ENCODE peak calls at places on chromosome 4, in six cellular contexts. One of them, this sample, is unnamed. For H3K4me1, the result is how much of the 10 kb centered on the place peaks cover.

GRCh38 chr4:44351069-44351468 is 97.5 kb downstream of the KCTD8 start:
- DNase-seq in ovary: no peak
- DNase-seq in A549: no peak
- DNase-seq in suprapubic skin: no peak
- DNase-seq in GM12878: no peak
- DNase-seq in tibial nerve: no peak
- DNase-seq in this sample: no peak

GRCh38 chr4:10005632-10006031 is 15.7 kb downstream of the SLC2A9 start:
- DNase-seq in ovary: no peak
- DNase-seq in A549: no peak
- DNase-seq in suprapubic skin: no peak
- DNase-seq in GM12878: no peak
- DNase-seq in tibial nerve: no peak
- DNase-seq in this sample: no peak

GRCh38 chr4:144820115-144820514 is 174.2 kb downstream of the HHIP start:
- DNase-seq in ovary: no peak
- DNase-seq in A549: no peak
- DNase-seq in suprapubic skin: no peak
- DNase-seq in GM12878: no peak
- DNase-seq in tibial nerve: no peak
- DNase-seq in this sample: no peak

GRCh38 chr4:81214518-81215218 is 354 bp downstream of the PRKG2 start:
- DNase-seq in ovary: no peak
- DNase-seq in A549: peak
- DNase-seq in suprapubic skin: no peak
- DNase-seq in GM12878: no peak
- DNase-seq in tibial nerve: no peak
- DNase-seq in this sample: peak

GRCh38 chr4:47383829-47384427 is 79.6 kb downstream of the COMMD8 start:
- DNase-seq in ovary: no peak
- DNase-seq in A549: peak
- DNase-seq in suprapubic skin: no peak
- DNase-seq in GM12878: no peak
- DNase-seq in tibial nerve: no peak
- DNase-seq in this sample: no peak

GRCh38 chr4:53622739-53623151 is 31.5 kb upstream of the LNX1 start:
- DNase-seq in ovary: no peak
- DNase-seq in A549: no peak
- DNase-seq in suprapubic skin: no peak
- DNase-seq in GM12878: no peak
- DNase-seq in tibial nerve: no peak
- DNase-seq in this sample: no peak

GRCh38 chr4:81030061-81030616 is 369 bp upstream of the BMP3 start:
- DNase-seq in ovary: no peak
- DNase-seq in A549: no peak
- DNase-seq in suprapubic skin: no peak
- DNase-seq in GM12878: no peak
- DNase-seq in tibial nerve: no peak
- DNase-seq in this sample: no peak

GRCh38 chr4:102430511-102430910 is 70.6 kb upstream of the NFKB1 start:
- DNase-seq in ovary: no peak
- DNase-seq in A549: peak
- DNase-seq in suprapubic skin: no peak
- DNase-seq in GM12878: no peak
- DNase-seq in tibial nerve: no peak
- DNase-seq in this sample: no peak

GRCh38 chr4:69549651-69550050 is 53.9 kb upstream of the UGT2B4 start:
- DNase-seq in ovary: no peak
- DNase-seq in A549: no peak
- DNase-seq in suprapubic skin: no peak
- DNase-seq in GM12878: no peak
- DNase-seq in tibial nerve: no peak
- DNase-seq in this sample: no peak

GRCh38 chr4:30952526-30953219 is 232.5 kb downstream of the PCDH7 start:
- DNase-seq in ovary: no peak
- DNase-seq in A549: peak
- DNase-seq in suprapubic skin: no peak
- DNase-seq in GM12878: no peak
- DNase-seq in tibial nerve: no peak
- DNase-seq in this sample: no peak

GRCh38 chr4:173057442-173057841 is 111.2 kb upstream of the GALNT7 start:
- DNase-seq in ovary: no peak
- DNase-seq in A549: no peak
- DNase-seq in suprapubic skin: no peak
- DNase-seq in GM12878: no peak
- DNase-seq in tibial nerve: no peak
- DNase-seq in this sample: no peak

GRCh38 chr4:38859501-38859900 is 2.9 kb upstream of the TLR6 start:
- DNase-seq in ovary: no peak
- DNase-seq in A549: no peak
- DNase-seq in suprapubic skin: no peak
- DNase-seq in GM12878: no peak
- DNase-seq in tibial nerve: no peak
- DNase-seq in this sample: no peak

GRCh38 chr4:38856046-38856445 is 571 bp downstream of the TLR6 start:
- DNase-seq in ovary: no peak
- DNase-seq in A549: peak
- DNase-seq in suprapubic skin: no peak
- DNase-seq in GM12878: peak
- DNase-seq in tibial nerve: no peak
- DNase-seq in this sample: no peak

GRCh38 chr4:38856524-38857337 is at the start of gene TLR6:
- DNase-seq in ovary: peak
- DNase-seq in A549: peak
- DNase-seq in suprapubic skin: no peak
- DNase-seq in GM12878: peak
- DNase-seq in tibial nerve: peak
- DNase-seq in this sample: peak

GRCh38 chr4:38858097-38858420 is 1.4 kb upstream of the TLR6 start:
- DNase-seq in ovary: no peak
- DNase-seq in A549: no peak
- DNase-seq in suprapubic skin: no peak
- DNase-seq in GM12878: no peak
- DNase-seq in tibial nerve: no peak
- DNase-seq in this sample: no peak

GRCh38 chr4:38857354-38858096 is 908 bp upstream of the TLR6 start:
- DNase-seq in ovary: no peak
- DNase-seq in A549: peak
- DNase-seq in suprapubic skin: peak
- DNase-seq in GM12878: peak
- DNase-seq in tibial nerve: peak
- DNase-seq in this sample: no peak
- TF ChIP-seq POLR2A in ovary: no peak
- TF ChIP-seq POLR2A in A549: no peak
- TF ChIP-seq POLR2A in suprapubic skin: no peak
- TF ChIP-seq POLR2A in GM12878: peak
- TF ChIP-seq POLR2A in tibial nerve: peak
- TF ChIP-seq POLR2A in this sample: peak

DNA sequence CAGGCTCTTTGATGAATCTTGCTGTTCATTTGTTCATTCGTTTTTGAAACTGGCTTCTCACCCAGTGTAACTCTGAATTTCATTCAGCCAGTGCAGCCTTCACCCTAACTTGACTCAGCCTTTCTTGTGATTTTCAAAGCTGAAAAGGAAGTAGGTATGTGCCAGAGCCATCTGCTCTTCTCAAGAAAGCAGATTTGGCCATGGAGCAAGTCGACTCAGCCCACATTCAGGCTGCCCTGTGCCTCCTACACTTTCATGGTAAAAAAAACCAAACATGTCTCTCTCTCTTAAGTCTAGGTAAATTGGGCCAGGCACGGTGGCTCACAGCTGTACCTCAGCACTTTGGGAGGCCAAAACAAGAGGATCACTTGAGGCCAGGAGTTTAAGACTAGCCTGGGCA is 56.2 kb upstream of the NOCT start:
- DNase-seq in ovary: no peak
- DNase-seq in A549: no peak
- DNase-seq in suprapubic skin: no peak
- DNase-seq in GM12878: no peak
- DNase-seq in tibial nerve: no peak
- DNase-seq in this sample: no peak
- H3K4me1 ChIP-seq in ovary: under half
- H3K4me1 ChIP-seq in A549: under half
- H3K4me1 ChIP-seq in suprapubic skin: under half
- H3K4me1 ChIP-seq in GM12878: under half
- H3K4me1 ChIP-seq in tibial nerve: under half
- H3K4me1 ChIP-seq in this sample: under half

GRCh38 chr4:24473309-24473721 is 111.0 kb downstream of the DHX15 start:
- DNase-seq in ovary: no peak
- DNase-seq in A549: peak
- DNase-seq in suprapubic skin: no peak
- DNase-seq in GM12878: no peak
- DNase-seq in tibial nerve: peak
- DNase-seq in this sample: peak

GRCh38 chr4:24471623-24472510 is 112.5 kb downstream of the DHX15 start:
- DNase-seq in ovary: peak
- DNase-seq in A549: peak
- DNase-seq in suprapubic skin: peak
- DNase-seq in GM12878: no peak
- DNase-seq in tibial nerve: peak
- DNase-seq in this sample: peak

GRCh38 chr4:24475756-24476155 is 108.6 kb downstream of the DHX15 start:
- DNase-seq in ovary: no peak
- DNase-seq in A549: no peak
- DNase-seq in suprapubic skin: no peak
- DNase-seq in GM12878: no peak
- DNase-seq in tibial nerve: no peak
- DNase-seq in this sample: no peak

GRCh38 chr4:24470681-24471622 is 113.4 kb downstream of the DHX15 start:
- DNase-seq in ovary: peak
- DNase-seq in A549: peak
- DNase-seq in suprapubic skin: peak
- DNase-seq in GM12878: no peak
- DNase-seq in tibial nerve: peak
- DNase-seq in this sample: no peak

DNA sequence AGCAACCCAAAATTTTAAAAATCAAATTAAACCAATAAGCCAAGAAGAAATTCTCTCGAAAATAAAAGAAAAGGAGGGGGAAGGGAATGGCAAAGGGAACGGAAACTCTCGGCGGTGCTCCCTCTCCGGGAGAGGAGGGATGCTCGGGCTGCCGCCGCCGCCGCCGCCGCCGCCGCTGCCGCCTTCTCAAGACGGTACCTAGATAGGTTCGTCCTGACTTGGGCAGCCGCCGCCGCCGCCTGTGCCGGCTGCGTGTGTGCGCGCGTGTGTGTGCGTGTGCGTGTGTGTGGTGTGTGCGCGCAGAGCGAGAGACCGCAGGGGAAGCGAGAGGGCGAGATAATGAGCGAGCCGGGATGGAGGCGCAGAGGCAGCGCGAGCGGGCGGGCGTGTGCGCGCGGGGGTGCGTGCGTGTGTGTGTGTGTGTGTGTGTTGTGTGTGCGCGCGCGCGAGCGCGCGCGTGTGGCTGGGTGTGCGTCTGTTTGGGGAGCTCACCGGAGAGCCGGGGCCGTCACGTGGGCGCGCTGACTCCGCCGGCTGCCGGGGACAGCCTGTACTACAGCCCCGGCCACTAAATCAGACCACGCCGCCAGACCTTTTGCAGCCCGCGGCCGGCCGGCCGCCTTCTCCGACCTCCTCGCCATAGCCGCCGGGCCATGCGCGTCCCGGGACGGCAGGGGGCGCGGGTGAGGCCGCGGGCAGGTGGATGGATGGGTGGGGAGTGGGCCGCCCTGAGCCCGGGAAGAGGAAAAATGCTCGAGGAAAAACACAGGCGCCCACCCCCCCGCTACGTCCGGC is 111.6 kb downstream of the DHX15 start:
- DNase-seq in ovary: peak
- DNase-seq in A549: peak
- DNase-seq in suprapubic skin: peak
- DNase-seq in GM12878: no peak
- DNase-seq in tibial nerve: peak
- DNase-seq in this sample: peak
- TF ChIP-seq EP300 in ovary: no peak
- TF ChIP-seq EP300 in A549: no peak
- TF ChIP-seq EP300 in suprapubic skin: no peak
- TF ChIP-seq EP300 in GM12878: no peak
- TF ChIP-seq EP300 in tibial nerve: no peak
- TF ChIP-seq EP300 in this sample: no peak

GRCh38 chr4:184805462-184806245 is 20.1 kb downstream of the ACSL1 start:
- DNase-seq in ovary: no peak
- DNase-seq in A549: no peak
- DNase-seq in suprapubic skin: peak
- DNase-seq in GM12878: no peak
- DNase-seq in tibial nerve: no peak
- DNase-seq in this sample: peak
- TF ChIP-seq POLR2A in ovary: no peak
- TF ChIP-seq POLR2A in A549: no peak
- TF ChIP-seq POLR2A in suprapubic skin: no peak
- TF ChIP-seq POLR2A in GM12878: no peak
- TF ChIP-seq POLR2A in tibial nerve: peak
- TF ChIP-seq POLR2A in this sample: no peak

This sample was measured in upper lobe of left lung.